ENCODE peak calls at places on chromosomes 7 and 10, in six cellular contexts. K is activated CD4-positive, alpha-beta T cell treated with anti-CD3 and anti-CD28 coated beads, Interleukin-2, amount 50 U/mL, for 24 hours; V is GDM1; H is omental fat pad; Q is OCI-LY7; C is type B pancreatic cell. W is an unnamed sample.

GRCh38 chr10:46560381-46560780 is 3.9 kb upstream of the GPRIN2 start:
- DNase-seq in K (no peak), V (no peak), H (no peak), Q (no peak), C (peak), W (no peak)

GRCh38 chr10:46517541-46517940 is 38.9 kb downstream of the GPRIN2 start:
- DNase-seq in K (no peak), V (no peak), H (no peak), Q (no peak), C (peak), W (no peak)

GRCh38 chr10:75363431-75363830 is 38.1 kb downstream of the ZNF503 start:
- DNase-seq in K (no peak), V (no peak), H (no peak), Q (no peak), C (no peak), W (no peak)

GRCh38 chr10:48333856-48334255 is 27.4 kb downstream of the MAPK8 start:
- DNase-seq in K (no peak), V (no peak), H (no peak), Q (no peak), C (no peak), W (no peak)

GRCh38 chr10:128130051-128130450 is 3.8 kb upstream of the MKI67 start:
- DNase-seq in K (no peak), V (no peak), H (no peak), Q (no peak), C (no peak), W (no peak)

GRCh38 chr10:121732676-121733445 is 134.6 kb upstream of the FGFR2 start:
- DNase-seq in K (no peak), V (no peak), H (no peak), Q (no peak), C (no peak), W (no peak)

GRCh38 chr10:132738454-132739224 is 47.3 kb downstream of the NKX6-2 start:
- DNase-seq in K (no peak), V (no peak), H (no peak), Q (no peak), C (no peak), W (no peak)

GRCh38 chr7:50068850-50069551 is 24.0 kb downstream of the ZPBP start:
- DNase-seq in K (no peak), V (no peak), H (no peak), Q (no peak), C (no peak), W (no peak)

GRCh38 chr7:128814496-128814895 is 15.7 kb upstream of the FLNC start:
- DNase-seq in K (no peak), V (no peak), H (no peak), Q (no peak), C (no peak), W (no peak)

GRCh38 chr7:36547361-36547760 is 157.7 kb downstream of the ANLN start:
- DNase-seq in K (no peak), V (no peak), H (no peak), Q (no peak), C (no peak), W (no peak)

GRCh38 chr10:16943301-16944080 is 126.3 kb upstream of the RSU1 start:
- DNase-seq in K (no peak), V (no peak), H (no peak), Q (no peak), C (no peak), W (no peak)

GRCh38 chr10:71294856-71295255 is 24.2 kb upstream of the SLC29A3 start:
- DNase-seq in K (no peak), V (no peak), H (no peak), Q (no peak), C (no peak), W (no peak)

GRCh38 chr10:34333513-34333912 is 481.6 kb downstream of the PARD3 start:
- DNase-seq in K (no peak), V (no peak), H (no peak), Q (no peak), C (no peak), W (no peak)

GRCh38 chr10:61721431-61721830 is 58.7 kb downstream of the CABCOCO1 start:
- DNase-seq in K (no peak), V (no peak), H (no peak), Q (no peak), C (no peak), W (no peak)

GRCh38 chr7:24748521-24748920 is 8.7 kb downstream of the GSDME start:
- DNase-seq in K (no peak), V (no peak), H (no peak), Q (no peak), C (no peak), W (no peak)

GRCh38 chr7:116341222-116341907 is 131.0 kb downstream of the TES start:
- DNase-seq in K (no peak), V (no peak), H (no peak), Q (no peak), C (no peak), W (no peak)

GRCh38 chr7:152435384-152436278 is at the start of gene KMT2C:
- DNase-seq in K (peak), V (peak), H (no peak), Q (peak), C (no peak), W (no peak)

GRCh38 chr7:80463272-80463920 is 48.5 kb downstream of the GNAT3 start:
- DNase-seq in K (no peak), V (no peak), H (no peak), Q (no peak), C (no peak), W (no peak)

GRCh38 chr7:116672596-116673503 is 854 bp downstream of the MET start:
- DNase-seq in K (no peak), V (no peak), H (peak), Q (no peak), C (no peak), W (no peak)

GRCh38 chr10:132679217-132679595 is 106.7 kb downstream of the NKX6-2 start:
- DNase-seq in K (no peak), V (no peak), H (no peak), Q (no peak), C (peak), W (no peak)

GRCh38 chr10:12445701-12446334 is 96.5 kb downstream of the CAMK1D start:
- DNase-seq in K (no peak), V (no peak), H (no peak), Q (no peak), C (no peak), W (no peak)

GRCh38 chr10:485776-486572 is 203.5 kb downstream of the DIP2C start:
- DNase-seq in K (no peak), V (no peak), H (no peak), Q (no peak), C (peak), W (no peak)

GRCh38 chr7:139159900-139160675 is 50.6 kb upstream of the ZC3HAV1 start:
- DNase-seq in K (no peak), V (no peak), H (no peak), Q (no peak), C (no peak), W (no peak)

GRCh38 chr7:8063706-8064297 is 95.2 kb downstream of the GLCCI1 start:
- DNase-seq in K (no peak), V (no peak), H (no peak), Q (no peak), C (no peak), W (no peak)

GRCh38 chr7:24175603-24176002 is 108.4 kb upstream of the NPY start:
- DNase-seq in K (no peak), V (no peak), H (no peak), Q (no peak), C (no peak), W (no peak)

GRCh38 chr10:24256619-24257018 is 47.7 kb downstream of the KIAA1217 start:
- DNase-seq in K (no peak), V (no peak), H (no peak), Q (no peak), C (no peak), W (no peak)

GRCh38 chr7:78794101-78794500 is 659.4 kb downstream of the MAGI2 start:
- DNase-seq in K (no peak), V (no peak), H (no peak), Q (no peak), C (no peak), W (no peak)

GRCh38 chr7:92253251-92253650 is 7.5 kb downstream of the ANKIB1 start:
- DNase-seq in K (no peak), V (no peak), H (no peak), Q (no peak), C (no peak), W (no peak)

GRCh38 chr10:6364893-6365292 is 162.2 kb downstream of the PFKFB3 start:
- DNase-seq in K (no peak), V (no peak), H (no peak), Q (no peak), C (no peak), W (no peak)

GRCh38 chr7:115116773-115117715 is 195.2 kb downstream of the MDFIC start:
- DNase-seq in K (no peak), V (no peak), H (no peak), Q (no peak), C (no peak), W (no peak)

GRCh38 chr7:130970196-130970595 is 236.2 kb upstream of the KLF14 start:
- DNase-seq in K (peak), V (no peak), H (no peak), Q (no peak), C (no peak), W (no peak)

GRCh38 chr10:75865413-75865812 is 434.0 kb downstream of the LRMDA start:
- DNase-seq in K (no peak), V (no peak), H (no peak), Q (no peak), C (no peak), W (no peak)

GRCh38 chr10:99364125-99364524 is 35.0 kb downstream of the CNNM1 start:
- DNase-seq in K (no peak), V (no peak), H (no peak), Q (no peak), C (no peak), W (no peak)